ENCODE peak calls at places on chromosomes 7 and 10, in seven cellular contexts. One of them, this sample, is unnamed.

GRCh38 chr7:151193203-151193602 is 6.2 kb upstream of the ASB10 start:
- DNase-seq in astrocyte of the spinal cord: no peak
- DNase-seq in upper lobe of right lung: no peak
- DNase-seq in esophagus squamous epithelium: no peak
- DNase-seq in fibroblast of villous mesenchyme: no peak
- DNase-seq in neural progenitor cell: no peak
- DNase-seq in fibroblast of mammary gland: no peak
- DNase-seq in this sample: no peak

GRCh38 chr7:12369072-12369471 is 34.6 kb downstream of the VWDE start:
- DNase-seq in astrocyte of the spinal cord: no peak
- DNase-seq in upper lobe of right lung: no peak
- DNase-seq in esophagus squamous epithelium: no peak
- DNase-seq in fibroblast of villous mesenchyme: no peak
- DNase-seq in neural progenitor cell: peak; percentile 7
- DNase-seq in fibroblast of mammary gland: no peak
- DNase-seq in this sample: no peak

GRCh38 chr10:73887038-73888015 is 13.0 kb upstream of the CAMK2G start:
- DNase-seq in astrocyte of the spinal cord: peak; percentile 94
- DNase-seq in upper lobe of right lung: peak; percentile 83
- DNase-seq in esophagus squamous epithelium: no peak
- DNase-seq in fibroblast of villous mesenchyme: peak; percentile 83
- DNase-seq in neural progenitor cell: no peak
- DNase-seq in fibroblast of mammary gland: peak; percentile 87
- DNase-seq in this sample: peak; percentile 85

GRCh38 chr7:75807452-75807851 is 6.2 kb downstream of the CCL24 start:
- DNase-seq in astrocyte of the spinal cord: no peak
- DNase-seq in upper lobe of right lung: no peak
- DNase-seq in esophagus squamous epithelium: no peak
- DNase-seq in fibroblast of villous mesenchyme: no peak
- DNase-seq in neural progenitor cell: no peak
- DNase-seq in fibroblast of mammary gland: no peak
- DNase-seq in this sample: no peak

GRCh38 chr10:124264711-124265390 is 153.9 kb downstream of the OAT start:
- DNase-seq in astrocyte of the spinal cord: no peak
- DNase-seq in upper lobe of right lung: peak; percentile 51
- DNase-seq in esophagus squamous epithelium: no peak
- DNase-seq in fibroblast of villous mesenchyme: no peak
- DNase-seq in neural progenitor cell: no peak
- DNase-seq in fibroblast of mammary gland: no peak
- DNase-seq in this sample: no peak

GRCh38 chr10:125149278-125150047 is 10.9 kb downstream of the CTBP2 start:
- DNase-seq in astrocyte of the spinal cord: peak; percentile 76
- DNase-seq in upper lobe of right lung: no peak
- DNase-seq in esophagus squamous epithelium: no peak
- DNase-seq in fibroblast of villous mesenchyme: peak; percentile 84
- DNase-seq in neural progenitor cell: no peak
- DNase-seq in fibroblast of mammary gland: peak; percentile 87
- DNase-seq in this sample: no peak

GRCh38 chr10:124383496-124383895 is 35.2 kb downstream of the OAT start:
- DNase-seq in astrocyte of the spinal cord: no peak
- DNase-seq in upper lobe of right lung: peak; percentile 6
- DNase-seq in esophagus squamous epithelium: no peak
- DNase-seq in fibroblast of villous mesenchyme: no peak
- DNase-seq in neural progenitor cell: no peak
- DNase-seq in fibroblast of mammary gland: no peak
- DNase-seq in this sample: no peak

GRCh38 chr10:27805215-27805614 is 59.6 kb upstream of the MKX start:
- DNase-seq in astrocyte of the spinal cord: no peak
- DNase-seq in upper lobe of right lung: no peak
- DNase-seq in esophagus squamous epithelium: no peak
- DNase-seq in fibroblast of villous mesenchyme: no peak
- DNase-seq in neural progenitor cell: no peak
- DNase-seq in fibroblast of mammary gland: no peak
- DNase-seq in this sample: no peak

GRCh38 chr10:29409241-29410051 is 120.6 kb downstream of the LYZL1 start:
- DNase-seq in astrocyte of the spinal cord: peak; percentile 68
- DNase-seq in upper lobe of right lung: peak; percentile 91
- DNase-seq in esophagus squamous epithelium: no peak
- DNase-seq in fibroblast of villous mesenchyme: peak; percentile 72
- DNase-seq in neural progenitor cell: no peak
- DNase-seq in fibroblast of mammary gland: peak; percentile 63
- DNase-seq in this sample: peak; percentile 23

GRCh38 chr7:101094791-101095375 is 9.6 kb downstream of the TRIM56 start:
- DNase-seq in astrocyte of the spinal cord: peak; percentile 64
- DNase-seq in upper lobe of right lung: no peak
- DNase-seq in esophagus squamous epithelium: no peak
- DNase-seq in fibroblast of villous mesenchyme: peak; percentile 70
- DNase-seq in neural progenitor cell: peak; percentile 69
- DNase-seq in fibroblast of mammary gland: peak; percentile 84
- DNase-seq in this sample: no peak

GRCh38 chr7:149772236-149772820 is 1.1 kb downstream of the ZNF467 start:
- DNase-seq in astrocyte of the spinal cord: no peak
- DNase-seq in upper lobe of right lung: peak; percentile 83
- DNase-seq in esophagus squamous epithelium: no peak
- DNase-seq in fibroblast of villous mesenchyme: no peak
- DNase-seq in neural progenitor cell: peak; percentile 65
- DNase-seq in fibroblast of mammary gland: no peak
- DNase-seq in this sample: no peak
- H3K4me3 ChIP-seq in astrocyte of the spinal cord: peak overlapping the region; percentile 54
- H3K4me3 ChIP-seq in upper lobe of right lung: peak overlapping the region; percentile 64
- H3K4me3 ChIP-seq in esophagus squamous epithelium: peak overlapping the region; percentile 86
- H3K4me3 ChIP-seq in fibroblast of villous mesenchyme: peak overlapping the region; percentile 81
- H3K4me3 ChIP-seq in neural progenitor cell: peak overlapping the region; percentile 88
- H3K4me3 ChIP-seq in fibroblast of mammary gland: peak overlapping the region; percentile 57
- H3K4me3 ChIP-seq in this sample: peak overlapping the region; percentile 61

GRCh38 chr7:4445777-4446176 is 236.3 kb upstream of the FOXK1 start:
- DNase-seq in astrocyte of the spinal cord: no peak
- DNase-seq in upper lobe of right lung: no peak
- DNase-seq in esophagus squamous epithelium: no peak
- DNase-seq in fibroblast of villous mesenchyme: no peak
- DNase-seq in neural progenitor cell: no peak
- DNase-seq in fibroblast of mammary gland: no peak
- DNase-seq in this sample: no peak
- H3K4me3 ChIP-seq in astrocyte of the spinal cord: no peak overlapping the region
- H3K4me3 ChIP-seq in upper lobe of right lung: no peak overlapping the region
- H3K4me3 ChIP-seq in esophagus squamous epithelium: no peak overlapping the region
- H3K4me3 ChIP-seq in fibroblast of villous mesenchyme: no peak overlapping the region
- H3K4me3 ChIP-seq in neural progenitor cell: no peak overlapping the region
- H3K4me3 ChIP-seq in fibroblast of mammary gland: no peak overlapping the region
- H3K4me3 ChIP-seq in this sample: no peak overlapping the region

DNA sequence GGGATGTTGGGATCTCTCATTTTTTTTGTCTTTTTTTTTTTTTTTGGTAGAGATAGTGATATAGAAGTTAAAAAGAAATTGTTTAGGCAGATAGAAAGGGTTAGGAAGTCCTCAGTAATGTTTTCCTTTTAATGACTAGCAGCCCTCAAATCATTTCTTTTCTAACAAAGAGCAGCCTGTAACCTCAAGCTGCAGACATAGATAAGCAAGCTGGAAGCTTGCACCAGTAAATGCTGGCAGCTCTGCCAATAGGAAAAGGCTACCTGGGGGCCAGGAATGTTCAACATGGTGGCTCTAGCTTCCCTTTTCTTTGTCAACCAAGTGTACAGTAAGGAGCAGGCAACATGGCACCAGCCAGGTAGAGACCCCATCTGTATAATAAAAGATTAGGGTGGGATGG is 212.8 kb downstream of the SNX10 start:
- DNase-seq in astrocyte of the spinal cord: no peak
- DNase-seq in upper lobe of right lung: no peak
- DNase-seq in esophagus squamous epithelium: no peak
- DNase-seq in fibroblast of villous mesenchyme: no peak
- DNase-seq in neural progenitor cell: no peak
- DNase-seq in fibroblast of mammary gland: no peak
- DNase-seq in this sample: no peak
- H3K4me3 ChIP-seq in astrocyte of the spinal cord: no peak overlapping the region
- H3K4me3 ChIP-seq in upper lobe of right lung: no peak overlapping the region
- H3K4me3 ChIP-seq in esophagus squamous epithelium: no peak overlapping the region
- H3K4me3 ChIP-seq in fibroblast of villous mesenchyme: no peak overlapping the region
- H3K4me3 ChIP-seq in neural progenitor cell: no peak overlapping the region
- H3K4me3 ChIP-seq in fibroblast of mammary gland: no peak overlapping the region
- H3K4me3 ChIP-seq in this sample: no peak overlapping the region

GRCh38 chr7:99104631-99105030 is 39.3 kb downstream of the SMURF1 start:
- DNase-seq in astrocyte of the spinal cord: no peak
- DNase-seq in upper lobe of right lung: no peak
- DNase-seq in esophagus squamous epithelium: no peak
- DNase-seq in fibroblast of villous mesenchyme: no peak
- DNase-seq in neural progenitor cell: no peak
- DNase-seq in fibroblast of mammary gland: no peak
- DNase-seq in this sample: no peak

GRCh38 chr7:99102361-99102760 is 41.5 kb downstream of the SMURF1 start:
- DNase-seq in astrocyte of the spinal cord: no peak
- DNase-seq in upper lobe of right lung: no peak
- DNase-seq in esophagus squamous epithelium: no peak
- DNase-seq in fibroblast of villous mesenchyme: no peak
- DNase-seq in neural progenitor cell: no peak
- DNase-seq in fibroblast of mammary gland: peak; percentile 70
- DNase-seq in this sample: no peak

GRCh38 chr7:99106411-99106810 is 37.5 kb downstream of the SMURF1 start:
- DNase-seq in astrocyte of the spinal cord: no peak
- DNase-seq in upper lobe of right lung: no peak
- DNase-seq in esophagus squamous epithelium: no peak
- DNase-seq in fibroblast of villous mesenchyme: no peak
- DNase-seq in neural progenitor cell: peak; percentile 37
- DNase-seq in fibroblast of mammary gland: no peak
- DNase-seq in this sample: no peak

GRCh38 chr7:99105756-99106155 is 38.2 kb downstream of the SMURF1 start:
- DNase-seq in astrocyte of the spinal cord: no peak
- DNase-seq in upper lobe of right lung: no peak
- DNase-seq in esophagus squamous epithelium: no peak
- DNase-seq in fibroblast of villous mesenchyme: no peak
- DNase-seq in neural progenitor cell: no peak
- DNase-seq in fibroblast of mammary gland: no peak
- DNase-seq in this sample: no peak

DNA sequence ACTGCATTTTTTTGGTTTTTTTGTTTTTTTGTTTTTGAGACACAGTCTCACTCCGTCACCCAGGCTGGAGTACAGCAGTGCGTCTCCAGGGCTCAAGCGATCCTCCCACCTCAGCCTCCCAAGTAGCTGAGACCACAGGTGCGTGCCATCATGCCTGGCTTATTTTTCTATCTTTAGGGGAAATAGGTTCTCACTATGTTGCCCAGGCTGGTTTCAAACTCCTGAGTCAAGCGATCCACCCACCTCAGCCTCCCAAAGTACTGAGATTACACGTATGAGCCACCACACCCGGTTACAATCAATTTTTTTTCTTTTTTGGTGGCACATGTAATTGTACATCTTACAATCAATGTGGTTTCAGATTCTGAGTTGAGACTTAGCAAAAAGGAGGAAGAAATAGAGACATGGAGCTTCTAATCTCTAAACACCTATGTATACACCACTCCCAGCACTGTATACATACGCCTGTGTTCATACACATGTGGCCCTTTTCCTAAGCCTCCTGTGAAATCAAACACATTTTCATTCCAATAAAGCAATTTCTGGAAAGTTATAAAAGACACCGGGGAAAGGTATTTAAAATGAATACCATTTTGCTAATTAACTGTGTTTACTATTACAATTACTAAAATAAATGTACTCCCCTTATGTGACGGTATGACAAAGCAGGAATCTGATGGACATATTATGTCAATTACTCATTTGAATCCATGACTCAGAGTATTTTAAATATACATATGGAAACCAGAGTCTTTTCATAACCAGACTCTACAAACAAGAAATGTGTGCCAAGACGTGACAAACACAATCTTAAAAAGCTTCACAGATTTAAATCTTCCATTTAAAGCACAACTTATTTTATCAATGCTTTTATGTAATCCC is 40.9 kb downstream of the SMURF1 start:
- DNase-seq in astrocyte of the spinal cord: peak; percentile 67
- DNase-seq in upper lobe of right lung: no peak
- DNase-seq in esophagus squamous epithelium: no peak
- DNase-seq in fibroblast of villous mesenchyme: peak; percentile 61
- DNase-seq in neural progenitor cell: no peak
- DNase-seq in fibroblast of mammary gland: peak; percentile 89
- DNase-seq in this sample: no peak
- H3K4me3 ChIP-seq in astrocyte of the spinal cord: no peak overlapping the region
- H3K4me3 ChIP-seq in upper lobe of right lung: no peak overlapping the region
- H3K4me3 ChIP-seq in esophagus squamous epithelium: no peak overlapping the region
- H3K4me3 ChIP-seq in fibroblast of villous mesenchyme: no peak overlapping the region
- H3K4me3 ChIP-seq in neural progenitor cell: no peak overlapping the region
- H3K4me3 ChIP-seq in fibroblast of mammary gland: no peak overlapping the region
- H3K4me3 ChIP-seq in this sample: no peak overlapping the region

GRCh38 chr10:44311563-44311905 is 73.4 kb downstream of the CXCL12 start:
- DNase-seq in astrocyte of the spinal cord: no peak
- DNase-seq in upper lobe of right lung: no peak
- DNase-seq in esophagus squamous epithelium: no peak
- DNase-seq in fibroblast of villous mesenchyme: no peak
- DNase-seq in neural progenitor cell: no peak
- DNase-seq in fibroblast of mammary gland: no peak
- DNase-seq in this sample: no peak

GRCh38 chr10:44310762-44311562 is 73.9 kb downstream of the CXCL12 start:
- DNase-seq in astrocyte of the spinal cord: peak; percentile 75
- DNase-seq in upper lobe of right lung: peak; percentile 92
- DNase-seq in esophagus squamous epithelium: no peak
- DNase-seq in fibroblast of villous mesenchyme: peak; percentile 70
- DNase-seq in neural progenitor cell: peak; percentile 92
- DNase-seq in fibroblast of mammary gland: peak; percentile 77
- DNase-seq in this sample: peak; percentile 45

GRCh38 chr10:44312401-44312800 is 72.5 kb downstream of the CXCL12 start:
- DNase-seq in astrocyte of the spinal cord: no peak
- DNase-seq in upper lobe of right lung: no peak
- DNase-seq in esophagus squamous epithelium: no peak
- DNase-seq in fibroblast of villous mesenchyme: no peak
- DNase-seq in neural progenitor cell: no peak
- DNase-seq in fibroblast of mammary gland: no peak
- DNase-seq in this sample: no peak

GRCh38 chr10:44308935-44309334 is 76.0 kb downstream of the CXCL12 start:
- DNase-seq in astrocyte of the spinal cord: no peak
- DNase-seq in upper lobe of right lung: no peak
- DNase-seq in esophagus squamous epithelium: no peak
- DNase-seq in fibroblast of villous mesenchyme: no peak
- DNase-seq in neural progenitor cell: no peak
- DNase-seq in fibroblast of mammary gland: no peak
- DNase-seq in this sample: no peak

GRCh38 chr10:44309939-44310761 is 74.7 kb downstream of the CXCL12 start:
- DNase-seq in astrocyte of the spinal cord: no peak
- DNase-seq in upper lobe of right lung: no peak
- DNase-seq in esophagus squamous epithelium: no peak
- DNase-seq in fibroblast of villous mesenchyme: no peak
- DNase-seq in neural progenitor cell: no peak
- DNase-seq in fibroblast of mammary gland: no peak
- DNase-seq in this sample: no peak
- H3K4me3 ChIP-seq in astrocyte of the spinal cord: no peak overlapping the region
- H3K4me3 ChIP-seq in upper lobe of right lung: peak overlapping the region; percentile 41
- H3K4me3 ChIP-seq in esophagus squamous epithelium: peak overlapping the region; percentile 60
- H3K4me3 ChIP-seq in fibroblast of villous mesenchyme: no peak overlapping the region
- H3K4me3 ChIP-seq in neural progenitor cell: peak overlapping the region; percentile 22
- H3K4me3 ChIP-seq in fibroblast of mammary gland: no peak overlapping the region
- H3K4me3 ChIP-seq in this sample: peak overlapping the region; percentile 32

This sample was measured in skeletal muscle cell.